ENCODE peak calls at places on chromosomes 16 and 17, in four cellular contexts. C, L, D and K are unnamed samples.

GRCh38 chr17:1588781-1589585 is 26.4 kb upstream of the PITPNA start:
- DNase-seq in C (no peak), L (no peak), D (no peak), K (no peak)

GRCh38 chr17:82332669-82333278 is 792 bp downstream of the SECTM1 start:
- DNase-seq in C (no peak), L (no peak), D (peak; percentile 37), K (no peak)

GRCh38 chr17:17463821-17464220 is 13.0 kb upstream of the MED9 start:
- DNase-seq in C (no peak), L (no peak), D (no peak), K (no peak)

GRCh38 chr17:78923660-78924453 is 1.3 kb downstream of the TIMP2 start:
- DNase-seq in C (peak; percentile 83), L (peak; percentile 17), D (peak; percentile 68), K (peak; percentile 71)

GRCh38 chr16:84266451-84266850 is 26.6 kb upstream of the KCNG4 start:
- DNase-seq in C (no peak), L (no peak), D (peak; percentile 10), K (peak; percentile 81)

GRCh38 chr17:42200702-42201101 is 6.4 kb upstream of the GHDC start:
- DNase-seq in C (no peak), L (no peak), D (no peak), K (no peak)

GRCh38 chr16:66427036-66427446 is at the start of gene BEAN1:
- DNase-seq in C (no peak), L (no peak), D (peak; percentile 8), K (peak; percentile 76)

GRCh38 chr17:42289863-42290165 is 1.5 kb downstream of the STAT5A start:
- DNase-seq in C (no peak), L (peak; percentile 24), D (peak; percentile 74), K (no peak)

GRCh38 chr17:6164996-6165395 is 94.8 kb downstream of the WSCD1 start:
- DNase-seq in C (no peak), L (no peak), D (no peak), K (no peak)

GRCh38 chr17:80946449-80946848 is 45.2 kb upstream of the CHMP6 start:
- DNase-seq in C (no peak), L (no peak), D (no peak), K (no peak)

GRCh38 chr17:71409712-71410111 is 711.1 kb upstream of the SOX9 start:
- DNase-seq in C (no peak), L (no peak), D (no peak), K (no peak)

GRCh38 chr16:3583303-3584038 is 6.3 kb upstream of the NLRC3 start:
- DNase-seq in C (no peak), L (no peak), D (no peak), K (no peak)

GRCh38 chr17:75289832-75290337 is 652 bp upstream of the SLC25A19 start:
- DNase-seq in C (peak; percentile 67), L (no peak), D (peak; percentile 72), K (no peak)

GRCh38 chr17:27082023-27082774 is 211.7 kb upstream of the WSB1 start:
- DNase-seq in C (no peak), L (no peak), D (no peak), K (no peak)